ENCODE peak calls at places on chromosomes 7 and 10, in eight cellular contexts. V, O, R, K, I, G, S and B are unnamed samples.

GRCh38 chr7:2953099-2953498 is 90.6 kb downstream of the CARD11 start:
- DNase-seq in G (no peak), S (peak), O (no peak), K (no peak), R (no peak), I (no peak), V (no peak), B (no peak)

GRCh38 chr7:55370001-55370400 is 4.9 kb downstream of the LANCL2 start:
- DNase-seq in K (no peak), V (peak), G (peak), I (peak), R (no peak), O (no peak), S (peak), B (no peak)

GRCh38 chr7:22588396-22588795 is 88.4 kb upstream of the STEAP1B start:
- DNase-seq in O (no peak), R (no peak), I (no peak), V (no peak), G (no peak), S (peak), K (no peak), B (no peak)

GRCh38 chr7:5677538-5678294 is 103.7 kb downstream of the RNF216 start:
- DNase-seq in V (peak), K (peak), G (peak), I (peak), S (peak), R (peak), O (peak), B (peak)

GRCh38 chr7:91089382-91089963 is 174.8 kb upstream of the FZD1 start:
- DNase-seq in O (peak), I (no peak), R (no peak), G (no peak), K (no peak), V (peak), S (peak), B (no peak)

GRCh38 chr7:78690174-78690573 is 763.3 kb downstream of the MAGI2 start:
- DNase-seq in V (no peak), S (no peak), O (no peak), R (no peak), I (no peak), G (no peak), K (no peak), B (peak)

GRCh38 chr7:145269418-145270161 is 433.7 kb upstream of the TPK1 start:
- DNase-seq in V (no peak), I (no peak), S (no peak), R (no peak), G (no peak), K (no peak), O (no peak), B (no peak)

GRCh38 chr10:89463846-89464537 is 49.6 kb downstream of the IFIT5 start:
- DNase-seq in V (no peak), I (no peak), G (no peak), R (no peak), O (no peak), K (no peak), S (no peak), B (no peak)

GRCh38 chr10:22573820-22574569 is 140.4 kb downstream of the PIP4K2A start:
- DNase-seq in R (peak), O (peak), G (no peak), I (no peak), S (no peak), K (no peak), V (peak), B (no peak)

GRCh38 chr10:74824184-74825032 is 2.0 kb upstream of the KAT6B start:
- DNase-seq in G (no peak), R (peak), I (no peak), S (no peak), K (no peak), O (no peak), V (no peak), B (no peak)

GRCh38 chr7:140005754-140006503 is 56.8 kb downstream of the PARP12 start:
- DNase-seq in I (peak), K (no peak), R (peak), O (peak), V (peak), G (no peak), S (peak), B (no peak)

GRCh38 chr10:101007915-101008822 is 8.6 kb downstream of the LZTS2 start:
- DNase-seq in K (no peak), I (no peak), V (no peak), G (no peak), R (no peak), O (no peak), S (no peak), B (no peak)

GRCh38 chr7:137408096-137408495 is 64.6 kb upstream of the PTN start:
- DNase-seq in V (no peak), G (peak), K (no peak), S (peak), O (no peak), R (no peak), I (no peak), B (no peak)

GRCh38 chr7:42522227-42522991 is 285.4 kb upstream of the GLI3 start:
- DNase-seq in G (no peak), K (no peak), R (no peak), S (peak), I (peak), O (no peak), V (peak), B (no peak)

GRCh38 chr7:96179341-96179740 is 142.6 kb downstream of the SLC25A13 start:
- DNase-seq in I (no peak), G (no peak), V (no peak), O (no peak), S (peak), R (no peak), K (no peak), B (no peak)

GRCh38 chr10:21167288-21168010 is 270.3 kb upstream of the NEBL start:
- DNase-seq in R (no peak), S (no peak), O (no peak), V (no peak), I (no peak), K (no peak), G (no peak), B (no peak)

GRCh38 chr10:10149899-10150298 is 867.8 kb upstream of the CELF2 start:
- DNase-seq in I (peak), R (no peak), O (no peak), S (peak), K (no peak), G (no peak), V (peak), B (no peak)

GRCh38 chr10:110613341-110613995 is 30.7 kb upstream of the RBM20 start:
- DNase-seq in O (no peak), S (no peak), R (no peak), G (no peak), V (no peak), I (no peak), K (no peak), B (no peak)

GRCh38 chr7:8285155-8285554 is 23.2 kb upstream of the ICA1 start:
- DNase-seq in R (no peak), S (no peak), K (no peak), O (no peak), V (no peak), G (no peak), I (no peak), B (no peak)

GRCh38 chr7:113424463-113424862 is 306.1 kb upstream of the SMIM30 start:
- DNase-seq in G (no peak), V (no peak), O (no peak), I (no peak), K (no peak), R (no peak), S (no peak), B (no peak)

GRCh38 chr7:128835790-128836641 is 5.8 kb downstream of the FLNC start:
- DNase-seq in R (no peak), K (peak), O (no peak), V (peak), G (no peak), I (peak), S (peak), B (no peak)

GRCh38 chr7:43649755-43650274 is 66.9 kb downstream of the STK17A start:
- DNase-seq in G (no peak), V (peak), I (no peak), K (no peak), O (no peak), R (no peak), S (peak), B (no peak)

GRCh38 chr10:77673086-77673485 is 35.5 kb upstream of the KCNMA1 start:
- DNase-seq in G (peak), I (peak), S (peak), V (peak), O (no peak), R (no peak), K (no peak), B (no peak)

GRCh38 chr10:88553116-88553752 is 29.9 kb downstream of the RNLS start:
- DNase-seq in G (peak), S (peak), V (peak), R (peak), O (peak), I (peak), K (peak), B (peak)

GRCh38 chr7:24827027-24827426 is 69.8 kb upstream of the GSDME start:
- DNase-seq in V (no peak), O (no peak), K (no peak), G (no peak), S (no peak), R (no peak), I (no peak), B (no peak)

GRCh38 chr7:154430640-154431039 is 378.4 kb downstream of the DPP6 start:
- DNase-seq in I (no peak), G (no peak), O (no peak), V (no peak), K (no peak), R (no peak), S (no peak), B (no peak)

GRCh38 chr7:131586259-131586658 is 29.8 kb upstream of the PODXL start:
- DNase-seq in I (no peak), G (no peak), K (no peak), R (no peak), S (no peak), V (no peak), O (no peak), B (no peak)

DNA sequence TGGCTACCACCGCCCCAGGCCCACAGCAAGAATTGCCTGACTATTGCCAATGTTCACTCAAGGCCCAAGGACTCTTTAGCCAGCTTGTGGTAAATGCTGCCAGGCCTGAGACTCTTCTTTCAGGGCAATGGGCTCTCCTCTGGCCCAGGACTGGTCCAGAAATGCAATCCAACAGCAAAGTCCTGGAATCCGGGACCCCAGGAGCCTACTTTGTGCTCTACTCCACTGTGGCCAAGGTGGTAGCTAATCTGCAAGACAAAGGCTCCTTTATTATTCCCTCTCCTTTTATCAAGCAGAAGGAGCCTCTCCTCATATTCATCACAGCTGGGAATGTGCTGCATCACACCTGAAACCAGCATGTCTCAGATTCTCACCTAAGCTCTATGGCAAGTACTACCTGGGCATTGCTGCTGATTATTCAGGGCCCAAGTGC is 107.6 kb upstream of the PRSS58 start:
- DNase-seq in R (no peak), O (no peak), K (no peak), S (no peak), G (no peak), I (no peak), V (no peak), B (no peak)
- TF ChIP-seq CTCF in R (no peak), O (no peak), K (no peak), S (no peak), G (no peak), I (no peak), V (no peak), B (no peak)

GRCh38 chr7:106367018-106367420 is 82.2 kb upstream of the NAMPT start:
- DNase-seq in S (peak), O (no peak), G (peak), I (peak), R (no peak), V (peak), K (no peak), B (no peak)
- TF ChIP-seq CTCF in S (no peak), O (peak), G (peak), I (peak), R (no peak), V (peak), K (no peak), B (peak)

GRCh38 chr10:99560277-99561126 is 27.8 kb downstream of the NKX2-3 start:
- DNase-seq in S (peak), G (peak), V (peak), I (peak), R (peak), O (peak), K (peak), B (no peak)
- TF ChIP-seq CTCF in S (peak), G (peak), V (peak), I (peak), R (peak), O (peak), K (no peak), B (peak)

GRCh38 chr10:59967079-59967478 is 60.7 kb upstream of the CCDC6 start:
- DNase-seq in S (no peak), V (no peak), K (no peak), I (no peak), O (no peak), G (no peak), R (no peak), B (no peak)

GRCh38 chr10:59965899-59966650 is 59.7 kb upstream of the CCDC6 start:
- DNase-seq in K (no peak), R (no peak), O (no peak), G (no peak), S (no peak), V (no peak), I (no peak), B (no peak)

GRCh38 chr10:59971915-59972314 is 65.6 kb upstream of the CCDC6 start:
- DNase-seq in V (peak), K (no peak), O (no peak), G (no peak), S (peak), I (peak), R (no peak), B (no peak)

GRCh38 chr10:59968705-59969104 is 62.3 kb upstream of the CCDC6 start:
- DNase-seq in I (no peak), K (no peak), R (no peak), O (no peak), S (no peak), G (no peak), V (no peak), B (no peak)

DNA sequence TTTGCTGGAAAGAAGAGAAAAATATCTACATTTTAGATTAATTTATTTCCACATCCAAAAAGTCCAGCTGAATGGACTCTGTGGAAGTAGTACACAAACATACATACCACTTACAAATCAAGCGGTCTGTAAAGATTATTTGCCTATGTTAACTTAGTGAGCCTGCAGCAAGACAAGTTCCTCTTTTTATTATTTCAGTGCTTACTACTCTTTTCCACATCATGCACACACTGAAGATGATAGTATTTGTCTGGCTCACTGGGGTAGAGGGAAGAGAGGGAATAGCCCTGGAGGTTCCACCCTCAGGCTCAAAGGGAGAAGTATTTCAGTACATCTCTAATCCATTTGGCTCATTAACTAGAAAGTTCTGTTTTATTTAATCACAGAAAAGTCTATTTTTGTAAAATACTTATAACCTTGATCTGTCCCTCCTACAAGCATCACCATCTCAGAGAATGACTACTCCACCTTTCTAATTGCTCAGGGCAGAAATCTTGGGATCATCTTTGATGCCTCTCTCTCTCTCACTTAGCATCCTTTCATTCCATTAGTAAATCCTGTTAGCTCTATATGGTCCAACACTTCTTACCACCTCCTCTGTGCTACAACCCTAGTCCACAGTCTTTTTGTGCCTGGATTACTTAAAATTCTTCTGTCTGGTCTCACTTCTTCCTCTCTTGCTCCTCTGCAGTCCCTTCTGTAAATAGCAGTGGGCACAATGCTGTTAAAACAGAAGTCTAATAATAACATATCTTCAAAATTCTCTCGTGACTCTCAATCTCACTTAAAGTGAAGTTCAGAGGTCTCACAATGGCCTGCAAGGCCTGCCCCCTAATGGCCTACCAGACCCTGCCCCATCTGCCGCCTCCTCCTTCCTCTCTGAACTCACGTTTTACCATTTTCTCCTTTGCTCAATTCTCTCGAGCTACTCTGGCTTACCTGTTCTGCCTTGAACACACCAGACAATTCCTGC is 64.3 kb upstream of the CCDC6 start:
- DNase-seq in S (no peak), O (no peak), V (no peak), K (no peak), G (no peak), R (no peak), I (no peak), B (no peak)
- TF ChIP-seq CTCF in S (no peak), O (no peak), V (no peak), K (no peak), G (no peak), R (no peak), I (no peak), B (no peak)

GRCh38 chr7:1535100-1535458 is 4.6 kb downstream of the MAFK start:
- DNase-seq in I (no peak), G (no peak), R (no peak), S (no peak), V (no peak), K (no peak), O (no peak), B (no peak)

GRCh38 chr7:1536768-1537630 is 6.5 kb downstream of the MAFK start:
- DNase-seq in O (peak), S (peak), R (peak), V (peak), G (peak), K (peak), I (peak), B (peak)

GRCh38 chr7:1537631-1538412 is 7.3 kb downstream of the MAFK start:
- DNase-seq in G (peak), S (peak), V (peak), K (peak), I (peak), O (no peak), R (peak), B (peak)

GRCh38 chr7:1535695-1536094 is 5.2 kb downstream of the MAFK start:
- DNase-seq in V (no peak), G (no peak), R (no peak), O (no peak), S (no peak), K (no peak), I (no peak), B (no peak)

DNA sequence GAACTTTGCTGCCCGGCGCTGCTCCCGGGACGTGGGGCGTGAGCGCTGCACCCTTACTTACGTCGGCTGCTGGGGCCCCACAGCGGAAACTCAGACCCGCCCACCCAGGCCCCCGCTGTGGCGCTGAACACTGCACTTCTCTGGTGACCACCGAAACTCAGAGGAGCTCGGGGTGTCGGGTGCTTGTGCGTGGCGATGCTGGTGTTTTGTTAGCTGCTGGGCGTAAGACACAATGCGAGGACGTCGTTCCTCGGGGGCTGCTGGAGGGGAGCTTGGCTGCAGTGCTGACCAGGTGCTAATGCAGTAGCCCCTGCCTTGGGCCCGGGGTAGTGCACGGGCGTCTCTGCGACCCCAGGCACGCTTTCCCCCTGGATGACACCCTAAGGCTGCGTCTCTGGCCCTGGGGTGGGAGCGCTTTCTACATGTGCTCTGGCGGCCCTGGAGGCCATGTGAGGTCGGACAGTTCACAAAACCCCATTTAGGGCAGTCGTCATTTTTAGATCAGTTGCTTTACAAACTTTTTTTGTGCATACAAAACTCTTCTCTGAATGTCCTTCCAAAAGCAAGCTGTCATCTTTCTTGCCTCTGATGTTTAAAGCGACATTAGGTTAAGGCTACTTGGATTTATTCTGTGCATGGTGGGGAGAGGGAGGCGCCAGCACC is 5.7 kb downstream of the MAFK start:
- DNase-seq in K (peak), R (no peak), S (no peak), V (no peak), G (no peak), O (no peak), I (no peak), B (no peak)
- TF ChIP-seq CTCF in K (no peak), R (no peak), S (no peak), V (no peak), G (no peak), O (no peak), I (no peak), B (no peak)

GRCh38 chr7:155820246-155820645 is 8.0 kb upstream of the SHH start:
- DNase-seq in K (no peak), S (no peak), G (no peak), I (no peak), O (no peak), R (no peak), V (no peak), B (no peak)
- TF ChIP-seq CTCF in K (no peak), S (no peak), G (no peak), I (no peak), O (no peak), R (no peak), V (no peak), B (no peak)